ENCODE peak calls at places on chromosome 9, in nine cellular contexts. N is HCT116, G is A549, K is SK-N-SH, R is HepG2, B is GM12878, S is HL-60, F is Panc1, M is K562. I is an unnamed sample.

GRCh38 chr9:95726756-95727155 is 148.7 kb upstream of the ERCC6L2 start:
- DNase-seq in B (no peak), R (peak), N (peak), K (peak), S (peak), M (peak), G (peak), F (peak), I (peak)

GRCh38 chr9:2179557-2179956 is 164.4 kb downstream of the SMARCA2 start:
- DNase-seq in B (no peak), S (no peak), K (no peak), G (no peak), R (no peak), N (no peak), F (no peak), M (no peak), I (no peak)

GRCh38 chr9:503331-503730 is 288.7 kb downstream of the DOCK8 start:
- DNase-seq in N (no peak), R (no peak), K (no peak), F (no peak), G (no peak), S (no peak), M (no peak), B (no peak), I (peak)

GRCh38 chr9:81980568-81980967 is 8.0 kb upstream of the SPATA31D1 start:
- DNase-seq in K (no peak), N (no peak), M (no peak), S (no peak), B (no peak), G (no peak), R (no peak), F (no peak), I (no peak)

GRCh38 chr9:90956026-90956810 is 154.6 kb downstream of the SYK start:
- DNase-seq in K (no peak), G (no peak), S (no peak), M (no peak), R (no peak), F (no peak), B (no peak), N (no peak), I (no peak)

GRCh38 chr9:132584616-132585560 is 2.5 kb downstream of the BARHL1 start:
- DNase-seq in S (no peak), M (no peak), B (no peak), K (no peak), F (no peak), N (no peak), G (no peak), R (no peak), I (peak)

GRCh38 chr9:89661956-89662717 is 57.3 kb downstream of the GADD45G start:
- DNase-seq in G (peak), S (peak), R (peak), K (peak), B (no peak), N (peak), M (peak), F (no peak), I (peak)

GRCh38 chr9:130074391-130075115 is 20.8 kb downstream of the GPR107 start:
- DNase-seq in N (no peak), S (no peak), M (no peak), K (no peak), G (no peak), B (no peak), R (no peak), F (no peak), I (no peak)

GRCh38 chr9:123424131-123424530 is 68.1 kb downstream of the CRB2 start:
- DNase-seq in N (no peak), R (no peak), B (no peak), F (no peak), S (no peak), G (no peak), M (no peak), K (no peak), I (no peak)

GRCh38 chr9:123434619-123435240 is 78.7 kb downstream of the CRB2 start:
- DNase-seq in R (peak), M (peak), F (no peak), N (no peak), B (no peak), S (no peak), K (peak), G (peak), I (peak)

GRCh38 chr9:81395301-81396054 is 293.9 kb downstream of the TLE1 start:
- DNase-seq in S (no peak), B (no peak), R (no peak), G (no peak), N (no peak), M (no peak), K (peak), F (no peak), I (no peak)

GRCh38 chr9:137703842-137704508 is 85.2 kb downstream of the EHMT1 start:
- DNase-seq in N (no peak), K (no peak), R (no peak), G (no peak), F (no peak), M (no peak), B (no peak), S (no peak), I (no peak)

GRCh38 chr9:2087500-2088313 is 72.6 kb downstream of the SMARCA2 start:
- DNase-seq in R (peak), F (peak), K (peak), B (peak), M (peak), N (peak), G (peak), S (peak), I (peak)

GRCh38 chr9:112110773-112111106 is 64.4 kb downstream of the SUSD1 start:
- DNase-seq in K (no peak), S (no peak), G (no peak), N (no peak), F (no peak), B (no peak), M (no peak), R (no peak), I (no peak)

GRCh38 chr9:112115109-112115508 is 60.0 kb downstream of the SUSD1 start:
- DNase-seq in K (no peak), M (no peak), R (no peak), B (no peak), S (no peak), N (no peak), G (no peak), F (no peak), I (no peak)

GRCh38 chr9:112112519-112112918 is 62.6 kb downstream of the SUSD1 start:
- DNase-seq in K (no peak), N (peak), F (no peak), R (no peak), S (no peak), B (no peak), G (peak), M (no peak), I (no peak)

GRCh38 chr9:112111461-112111860 is 63.6 kb downstream of the SUSD1 start:
- DNase-seq in F (no peak), M (no peak), N (no peak), R (no peak), G (no peak), B (no peak), S (no peak), K (no peak), I (no peak)

GRCh38 chr9:112112941-112113399 is 62.1 kb downstream of the SUSD1 start:
- DNase-seq in F (peak), R (peak), S (no peak), K (peak), M (no peak), G (peak), B (no peak), N (peak), I (peak)
- TF ChIP-seq REST in F (no peak), R (no peak), S (no peak), K (no peak), M (no peak), G (no peak), B (no peak), N (no peak), I (no peak)

DNA sequence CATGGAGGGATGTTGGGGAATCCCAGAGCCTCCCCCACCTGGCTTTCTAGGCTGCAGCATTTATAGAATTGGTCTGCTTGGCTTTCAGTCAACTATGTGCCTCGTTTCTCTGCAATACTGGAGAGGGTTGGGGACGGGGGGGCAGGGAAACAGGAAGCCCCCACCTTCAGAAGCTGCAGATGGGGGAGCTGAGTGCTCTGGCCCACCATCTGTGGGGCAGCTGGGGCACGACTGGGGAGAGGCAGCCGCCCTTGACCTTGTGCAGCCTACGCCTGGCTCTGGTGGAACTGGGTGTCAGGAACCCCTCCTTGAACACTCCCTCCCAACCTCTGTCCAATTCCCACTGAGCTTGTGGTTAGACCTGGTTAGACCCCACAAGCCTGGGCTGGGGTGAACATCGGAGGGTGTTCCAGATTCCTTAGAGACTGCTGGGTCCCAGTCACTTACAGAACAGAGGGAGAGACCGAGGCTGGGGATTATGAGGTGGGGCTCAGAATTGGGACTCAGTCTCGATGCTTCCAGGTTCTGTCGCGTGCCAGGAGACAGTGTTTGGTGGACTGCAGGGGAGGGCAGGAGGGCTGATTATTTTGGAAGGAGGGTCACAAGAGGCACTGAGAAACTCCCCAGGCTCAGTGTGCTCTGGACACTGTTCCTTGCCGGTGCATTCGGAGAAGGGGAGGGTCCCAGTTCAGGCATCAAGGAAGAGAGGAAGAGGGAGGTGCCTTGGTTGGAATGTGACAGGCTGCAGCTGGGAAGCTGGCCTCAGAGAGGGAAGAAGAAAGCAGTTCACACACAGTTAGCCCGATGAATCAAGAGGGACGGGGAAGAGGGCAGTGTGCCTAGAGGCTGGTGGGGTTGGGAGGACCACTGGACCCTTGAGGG is 25.6 kb downstream of the COL27A1 start:
- DNase-seq in S (no peak), F (no peak), G (no peak), N (no peak), R (no peak), M (no peak), B (no peak), K (no peak), I (peak)
- TF ChIP-seq REST in S (no peak), F (no peak), G (no peak), N (no peak), R (no peak), M (no peak), B (no peak), K (no peak), I (no peak)

GRCh38 chr9:135166566-135166965 is 79.1 kb downstream of the OLFM1 start:
- DNase-seq in M (no peak), F (no peak), N (peak), R (no peak), K (no peak), G (no peak), B (no peak), S (no peak), I (no peak)
- TF ChIP-seq REST in M (no peak), F (no peak), N (no peak), R (no peak), K (no peak), G (no peak), B (no peak), S (no peak), I (no peak)

GRCh38 chr9:112433715-112434392 is 52.8 kb upstream of the KIAA1958 start:
- DNase-seq in M (no peak), K (no peak), B (no peak), S (no peak), G (no peak), N (no peak), F (no peak), R (no peak), I (no peak)
- TF ChIP-seq REST in M (no peak), K (no peak), B (no peak), S (no peak), G (no peak), N (no peak), F (no peak), R (no peak), I (no peak)

GRCh38 chr9:114364123-114364522 is 23.7 kb downstream of the AKNA start:
- DNase-seq in F (no peak), S (peak), G (no peak), M (no peak), R (peak), N (no peak), K (no peak), B (no peak), I (no peak)
- TF ChIP-seq REST in F (no peak), S (no peak), G (no peak), M (no peak), R (no peak), N (no peak), K (no peak), B (no peak), I (no peak)

GRCh38 chr9:21362287-21362686 is 5.6 kb downstream of the IFNA13 start:
- DNase-seq in F (no peak), G (no peak), N (no peak), M (no peak), K (no peak), B (no peak), R (no peak), S (no peak), I (no peak)

GRCh38 chr9:21367957-21368356 is at the start of gene IFNA13:
- DNase-seq in S (no peak), M (no peak), N (no peak), R (no peak), K (no peak), F (no peak), G (no peak), B (no peak), I (no peak)
- TF ChIP-seq REST in S (no peak), M (no peak), N (no peak), R (no peak), K (no peak), F (no peak), G (no peak), B (no peak), I (no peak)